ENCODE peak calls at places on chromosomes 3 and 15, in six cellular contexts. One of them, this sample, is unnamed.

GRCh38 chr3:73419179-73419803 is 205.4 kb downstream of the PDZRN3 start:
- DNase-seq in IMR-90: peak
- DNase-seq in H1: no peak
- DNase-seq in heart left ventricle: no peak
- DNase-seq in breast epithelium: no peak
- DNase-seq in A549: no peak
- DNase-seq in this sample: no peak

GRCh38 chr3:129001817-129002572 is 891 bp downstream of the EFCC1 start:
- DNase-seq in breast epithelium: no peak
- DNase-seq in heart left ventricle: no peak
- DNase-seq in H1: no peak
- DNase-seq in A549: peak
- DNase-seq in IMR-90: no peak
- DNase-seq in this sample: no peak

GRCh38 chr15:83285284-83285978 is 967 bp upstream of the BNC1 start:
- DNase-seq in A549: no peak
- DNase-seq in IMR-90: no peak
- DNase-seq in heart left ventricle: no peak
- DNase-seq in breast epithelium: no peak
- DNase-seq in H1: no peak
- DNase-seq in this sample: no peak

GRCh38 chr3:12401208-12401607 is 83.1 kb upstream of the TSEN2 start:
- DNase-seq in breast epithelium: no peak
- DNase-seq in IMR-90: no peak
- DNase-seq in heart left ventricle: no peak
- DNase-seq in A549: no peak
- DNase-seq in H1: no peak
- DNase-seq in this sample: no peak

GRCh38 chr15:26372712-26373111 is 400.2 kb downstream of the GABRB3 start:
- DNase-seq in A549: no peak
- DNase-seq in IMR-90: no peak
- DNase-seq in H1: no peak
- DNase-seq in breast epithelium: no peak
- DNase-seq in heart left ventricle: no peak
- DNase-seq in this sample: no peak

GRCh38 chr3:66196633-66197032 is 24.2 kb upstream of the SLC25A26 start:
- DNase-seq in breast epithelium: no peak
- DNase-seq in heart left ventricle: no peak
- DNase-seq in H1: no peak
- DNase-seq in IMR-90: peak
- DNase-seq in A549: no peak
- DNase-seq in this sample: no peak

GRCh38 chr15:67805871-67806538 is 19.3 kb upstream of the SKOR1 start:
- DNase-seq in IMR-90: no peak
- DNase-seq in H1: no peak
- DNase-seq in breast epithelium: no peak
- DNase-seq in heart left ventricle: no peak
- DNase-seq in A549: no peak
- DNase-seq in this sample: peak

GRCh38 chr3:111605016-111605415 is 9.9 kb upstream of the ZBED2 start:
- DNase-seq in IMR-90: peak
- DNase-seq in breast epithelium: no peak
- DNase-seq in H1: no peak
- DNase-seq in heart left ventricle: no peak
- DNase-seq in A549: no peak
- DNase-seq in this sample: no peak

GRCh38 chr15:31083394-31083790 is 18.1 kb downstream of the TRPM1 start:
- DNase-seq in A549: no peak
- DNase-seq in IMR-90: no peak
- DNase-seq in H1: no peak
- DNase-seq in breast epithelium: no peak
- DNase-seq in heart left ventricle: no peak
- DNase-seq in this sample: no peak

GRCh38 chr3:179000659-179001058 is 71.0 kb downstream of the ZMAT3 start:
- DNase-seq in breast epithelium: no peak
- DNase-seq in A549: no peak
- DNase-seq in H1: no peak
- DNase-seq in heart left ventricle: no peak
- DNase-seq in IMR-90: no peak
- DNase-seq in this sample: no peak

GRCh38 chr3:129607391-129608068 is 1.1 kb upstream of the PLXND1 start:
- DNase-seq in A549: no peak
- DNase-seq in breast epithelium: no peak
- DNase-seq in heart left ventricle: no peak
- DNase-seq in IMR-90: no peak
- DNase-seq in H1: no peak
- DNase-seq in this sample: no peak

GRCh38 chr3:171974986-171975837 is 64.2 kb upstream of the FNDC3B start:
- DNase-seq in IMR-90: peak
- DNase-seq in H1: no peak
- DNase-seq in heart left ventricle: no peak
- DNase-seq in A549: no peak
- DNase-seq in breast epithelium: no peak
- DNase-seq in this sample: no peak

GRCh38 chr3:98848108-98848507 is 53.4 kb downstream of the DCBLD2 start:
- DNase-seq in heart left ventricle: no peak
- DNase-seq in H1: no peak
- DNase-seq in breast epithelium: no peak
- DNase-seq in A549: no peak
- DNase-seq in IMR-90: no peak
- DNase-seq in this sample: no peak

GRCh38 chr15:78681306-78682012 is 40.4 kb upstream of the CHRNB4 start:
- DNase-seq in breast epithelium: no peak
- DNase-seq in heart left ventricle: no peak
- DNase-seq in A549: no peak
- DNase-seq in H1: no peak
- DNase-seq in IMR-90: no peak
- DNase-seq in this sample: no peak

GRCh38 chr3:70546679-70547078 is 234.2 kb upstream of the MDFIC2 start:
- DNase-seq in breast epithelium: no peak
- DNase-seq in IMR-90: no peak
- DNase-seq in A549: no peak
- DNase-seq in H1: no peak
- DNase-seq in heart left ventricle: no peak
- DNase-seq in this sample: no peak

GRCh38 chr3:8538904-8539303 is 37.3 kb downstream of the LMCD1 start:
- DNase-seq in H1: no peak
- DNase-seq in IMR-90: peak
- DNase-seq in A549: no peak
- DNase-seq in heart left ventricle: no peak
- DNase-seq in breast epithelium: no peak
- DNase-seq in this sample: no peak

GRCh38 chr15:86877171-86877631 is 797.5 kb downstream of the AGBL1 start:
- DNase-seq in A549: peak
- DNase-seq in H1: no peak
- DNase-seq in heart left ventricle: no peak
- DNase-seq in breast epithelium: no peak
- DNase-seq in IMR-90: no peak
- DNase-seq in this sample: no peak

GRCh38 chr3:63961891-63962290 is 49.7 kb upstream of the SCAANT1 start:
- DNase-seq in breast epithelium: no peak
- DNase-seq in A549: peak
- DNase-seq in IMR-90: peak
- DNase-seq in H1: no peak
- DNase-seq in heart left ventricle: no peak
- DNase-seq in this sample: no peak

GRCh38 chr15:50676799-50677483 is 9.7 kb downstream of the TRPM7 start:
- DNase-seq in A549: peak
- DNase-seq in IMR-90: peak
- DNase-seq in H1: no peak
- DNase-seq in breast epithelium: no peak
- DNase-seq in heart left ventricle: no peak
- DNase-seq in this sample: no peak

GRCh38 chr3:52315977-52316764 is at the start of gene DNAH1:
- DNase-seq in A549: no peak
- DNase-seq in heart left ventricle: no peak
- DNase-seq in IMR-90: no peak
- DNase-seq in H1: no peak
- DNase-seq in breast epithelium: no peak
- DNase-seq in this sample: no peak

GRCh38 chr3:20186600-20187004 is 596 bp upstream of the SGO1 start:
- DNase-seq in breast epithelium: no peak
- DNase-seq in IMR-90: no peak
- DNase-seq in heart left ventricle: no peak
- DNase-seq in A549: peak
- DNase-seq in H1: no peak
- DNase-seq in this sample: no peak

GRCh38 chr3:184262166-184262926 is 993 bp upstream of the CAMK2N2 start:
- DNase-seq in IMR-90: peak
- DNase-seq in H1: no peak
- DNase-seq in A549: no peak
- DNase-seq in breast epithelium: no peak
- DNase-seq in heart left ventricle: no peak
- DNase-seq in this sample: no peak

GRCh38 chr3:46707601-46708011 is 6.4 kb downstream of the TMIE start:
- DNase-seq in H1: no peak
- DNase-seq in IMR-90: no peak
- DNase-seq in breast epithelium: peak
- DNase-seq in A549: no peak
- DNase-seq in heart left ventricle: peak
- DNase-seq in this sample: peak

GRCh38 chr3:16552757-16553156 is 39.3 kb upstream of the RFTN1 start:
- DNase-seq in breast epithelium: no peak
- DNase-seq in H1: no peak
- DNase-seq in A549: no peak
- DNase-seq in IMR-90: no peak
- DNase-seq in heart left ventricle: no peak
- DNase-seq in this sample: no peak

GRCh38 chr3:53170325-53171108 is 9.5 kb downstream of the PRKCD start:
- DNase-seq in H1: no peak
- DNase-seq in heart left ventricle: peak
- DNase-seq in IMR-90: no peak
- DNase-seq in A549: no peak
- DNase-seq in breast epithelium: no peak
- DNase-seq in this sample: no peak

GRCh38 chr3:183099026-183099837 is at the start of gene MCCC1:
- DNase-seq in IMR-90: peak
- DNase-seq in breast epithelium: peak
- DNase-seq in A549: peak
- DNase-seq in H1: peak
- DNase-seq in heart left ventricle: peak
- DNase-seq in this sample: peak
- TF ChIP-seq POLR2A in IMR-90: peak
- TF ChIP-seq POLR2A in breast epithelium: peak
- TF ChIP-seq POLR2A in A549: peak
- TF ChIP-seq POLR2A in H1: peak
- TF ChIP-seq POLR2A in heart left ventricle: peak
- TF ChIP-seq POLR2A in this sample: no peak

GRCh38 chr3:50204052-50204803 is 843 bp upstream of the SLC38A3 start:
- DNase-seq in A549: no peak
- DNase-seq in IMR-90: no peak
- DNase-seq in breast epithelium: no peak
- DNase-seq in heart left ventricle: no peak
- DNase-seq in H1: no peak
- DNase-seq in this sample: no peak

GRCh38 chr3:50204804-50205718 is at the start of gene SLC38A3:
- DNase-seq in breast epithelium: no peak
- DNase-seq in A549: no peak
- DNase-seq in IMR-90: no peak
- DNase-seq in H1: no peak
- DNase-seq in heart left ventricle: peak
- DNase-seq in this sample: no peak

GRCh38 chr3:50201573-50202315 is 3.3 kb upstream of the SLC38A3 start:
- DNase-seq in heart left ventricle: no peak
- DNase-seq in IMR-90: no peak
- DNase-seq in H1: no peak
- DNase-seq in A549: no peak
- DNase-seq in breast epithelium: no peak
- DNase-seq in this sample: no peak

GRCh38 chr3:50202353-50203112 is 2.5 kb upstream of the SLC38A3 start:
- DNase-seq in breast epithelium: no peak
- DNase-seq in IMR-90: no peak
- DNase-seq in H1: no peak
- DNase-seq in A549: no peak
- DNase-seq in heart left ventricle: no peak
- DNase-seq in this sample: no peak

GRCh38 chr3:50203113-50203852 is 1.8 kb upstream of the SLC38A3 start:
- DNase-seq in breast epithelium: no peak
- DNase-seq in heart left ventricle: no peak
- DNase-seq in IMR-90: no peak
- DNase-seq in H1: no peak
- DNase-seq in A549: no peak
- DNase-seq in this sample: no peak
- TF ChIP-seq POLR2A in breast epithelium: no peak
- TF ChIP-seq POLR2A in heart left ventricle: no peak
- TF ChIP-seq POLR2A in IMR-90: no peak
- TF ChIP-seq POLR2A in H1: no peak
- TF ChIP-seq POLR2A in A549: no peak
- TF ChIP-seq POLR2A in this sample: no peak

GRCh38 chr3:150308481-150308918 is 99.6 kb upstream of the TSC22D2 start:
- DNase-seq in A549: no peak
- DNase-seq in breast epithelium: no peak
- DNase-seq in heart left ventricle: no peak
- DNase-seq in IMR-90: no peak
- DNase-seq in H1: no peak
- DNase-seq in this sample: no peak
- TF ChIP-seq POLR2A in A549: no peak
- TF ChIP-seq POLR2A in breast epithelium: no peak
- TF ChIP-seq POLR2A in heart left ventricle: no peak
- TF ChIP-seq POLR2A in IMR-90: no peak
- TF ChIP-seq POLR2A in H1: no peak
- TF ChIP-seq POLR2A in this sample: no peak

GRCh38 chr15:93146601-93147000 is 57.6 kb upstream of the RGMA start:
- DNase-seq in breast epithelium: no peak
- DNase-seq in A549: no peak
- DNase-seq in heart left ventricle: no peak
- DNase-seq in IMR-90: no peak
- DNase-seq in H1: no peak
- DNase-seq in this sample: no peak

GRCh38 chr15:93143186-93143585 is 54.2 kb upstream of the RGMA start:
- DNase-seq in A549: no peak
- DNase-seq in IMR-90: no peak
- DNase-seq in H1: no peak
- DNase-seq in heart left ventricle: no peak
- DNase-seq in breast epithelium: no peak
- DNase-seq in this sample: no peak

GRCh38 chr15:93144477-93145270 is 55.7 kb upstream of the RGMA start:
- DNase-seq in breast epithelium: no peak
- DNase-seq in H1: no peak
- DNase-seq in A549: no peak
- DNase-seq in IMR-90: no peak
- DNase-seq in heart left ventricle: no peak
- DNase-seq in this sample: no peak

GRCh38 chr15:93150910-93151309 is 61.9 kb upstream of the RGMA start:
- DNase-seq in H1: no peak
- DNase-seq in A549: no peak
- DNase-seq in IMR-90: no peak
- DNase-seq in breast epithelium: no peak
- DNase-seq in heart left ventricle: no peak
- DNase-seq in this sample: no peak

DNA sequence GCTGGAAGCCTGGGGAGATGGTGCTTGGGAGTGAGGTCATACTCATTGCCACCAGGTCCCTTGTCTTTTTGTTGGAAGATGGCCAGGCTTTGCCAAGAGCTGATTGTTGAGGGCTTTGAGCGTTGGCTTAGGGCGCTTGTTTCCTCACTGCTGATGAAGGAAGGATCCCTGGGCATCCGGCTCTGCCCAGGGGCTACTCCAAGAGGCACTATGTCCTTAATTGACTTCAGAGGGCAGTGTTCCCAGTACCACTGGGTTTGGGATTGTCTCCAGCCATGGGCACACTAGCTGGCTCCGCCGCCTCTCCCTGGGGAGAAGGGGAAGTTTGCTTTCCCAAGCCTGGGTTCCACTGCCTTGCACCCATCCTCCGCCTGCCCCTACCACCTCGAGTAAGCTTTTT is 57.2 kb upstream of the RGMA start:
- DNase-seq in heart left ventricle: no peak
- DNase-seq in H1: no peak
- DNase-seq in breast epithelium: no peak
- DNase-seq in IMR-90: no peak
- DNase-seq in A549: no peak
- DNase-seq in this sample: no peak
- TF ChIP-seq POLR2A in heart left ventricle: no peak
- TF ChIP-seq POLR2A in H1: no peak
- TF ChIP-seq POLR2A in breast epithelium: no peak
- TF ChIP-seq POLR2A in IMR-90: no peak
- TF ChIP-seq POLR2A in A549: no peak
- TF ChIP-seq POLR2A in this sample: no peak